ENCODE peak calls at places on chromosomes 5 and 9, in seven cellular contexts. One of them, this sample, is unnamed.

GRCh38 chr5:181217111-181217804 is 5.8 kb upstream of the TRIM41 start:
- DNase-seq in kidney: no peak
- DNase-seq in IMR-90: peak; percentile 55
- DNase-seq in GM12878: peak; percentile 25
- DNase-seq in PC-3: peak; percentile 48
- DNase-seq in HCT116: no peak
- DNase-seq in colonic mucosa: peak; percentile 57
- DNase-seq in this sample: peak; percentile 54

GRCh38 chr9:110744753-110745522 is 76.3 kb downstream of the MUSK start:
- DNase-seq in kidney: no peak
- DNase-seq in IMR-90: peak; percentile 98
- DNase-seq in GM12878: no peak
- DNase-seq in PC-3: peak; percentile 91
- DNase-seq in HCT116: peak; percentile 96
- DNase-seq in colonic mucosa: no peak
- DNase-seq in this sample: peak; percentile 98

GRCh38 chr5:93620487-93621339 is 37.7 kb downstream of the NR2F1 start:
- DNase-seq in kidney: peak; percentile 89
- DNase-seq in IMR-90: peak; percentile 68
- DNase-seq in GM12878: no peak
- DNase-seq in PC-3: peak; percentile 80
- DNase-seq in HCT116: peak; percentile 34
- DNase-seq in colonic mucosa: peak; percentile 76
- DNase-seq in this sample: peak; percentile 73

GRCh38 chr9:105242557-105242956 is 1.9 kb upstream of the SLC44A1 start:
- DNase-seq in kidney: no peak
- DNase-seq in IMR-90: no peak
- DNase-seq in GM12878: no peak
- DNase-seq in PC-3: no peak
- DNase-seq in HCT116: no peak
- DNase-seq in colonic mucosa: no peak
- DNase-seq in this sample: no peak

GRCh38 chr5:107461770-107462169 is 209.0 kb downstream of the EFNA5 start:
- DNase-seq in kidney: no peak
- DNase-seq in IMR-90: no peak
- DNase-seq in GM12878: no peak
- DNase-seq in PC-3: no peak
- DNase-seq in HCT116: no peak
- DNase-seq in colonic mucosa: no peak
- DNase-seq in this sample: no peak

GRCh38 chr9:86706391-86706790 is 240.9 kb downstream of the GAS1 start:
- DNase-seq in kidney: no peak
- DNase-seq in IMR-90: peak; percentile 62
- DNase-seq in GM12878: no peak
- DNase-seq in PC-3: no peak
- DNase-seq in HCT116: no peak
- DNase-seq in colonic mucosa: no peak
- DNase-seq in this sample: no peak

GRCh38 chr9:71854811-71855210 is 56.2 kb downstream of the ABHD17B start:
- DNase-seq in kidney: no peak
- DNase-seq in IMR-90: no peak
- DNase-seq in GM12878: no peak
- DNase-seq in PC-3: no peak
- DNase-seq in HCT116: no peak
- DNase-seq in colonic mucosa: no peak
- DNase-seq in this sample: no peak

GRCh38 chr5:4479381-4479780 is 660.7 kb upstream of the ADAMTS16 start:
- DNase-seq in kidney: no peak
- DNase-seq in IMR-90: no peak
- DNase-seq in GM12878: no peak
- DNase-seq in PC-3: no peak
- DNase-seq in HCT116: no peak
- DNase-seq in colonic mucosa: no peak
- DNase-seq in this sample: no peak

GRCh38 chr9:22976454-22976853 is 529.8 kb downstream of the DMRTA1 start:
- DNase-seq in kidney: no peak
- DNase-seq in IMR-90: peak; percentile 55
- DNase-seq in GM12878: no peak
- DNase-seq in PC-3: peak; percentile 69
- DNase-seq in HCT116: no peak
- DNase-seq in colonic mucosa: no peak
- DNase-seq in this sample: peak; percentile 3

GRCh38 chr9:121765021-121765950 is 113.9 kb downstream of the DAB2IP start:
- DNase-seq in kidney: peak; percentile 78
- DNase-seq in IMR-90: peak; percentile 63
- DNase-seq in GM12878: no peak
- DNase-seq in PC-3: peak; percentile 63
- DNase-seq in HCT116: no peak
- DNase-seq in colonic mucosa: no peak
- DNase-seq in this sample: peak; percentile 50

GRCh38 chr9:124479947-124480620 is 27.1 kb downstream of the NR5A1 start:
- DNase-seq in kidney: no peak
- DNase-seq in IMR-90: no peak
- DNase-seq in GM12878: no peak
- DNase-seq in PC-3: no peak
- DNase-seq in HCT116: no peak
- DNase-seq in colonic mucosa: no peak
- DNase-seq in this sample: no peak

GRCh38 chr5:142872217-142872616 is 102.0 kb downstream of the ARHGAP26 start:
- DNase-seq in kidney: no peak
- DNase-seq in IMR-90: no peak
- DNase-seq in GM12878: no peak
- DNase-seq in PC-3: no peak
- DNase-seq in HCT116: no peak
- DNase-seq in colonic mucosa: no peak
- DNase-seq in this sample: no peak

GRCh38 chr5:142870552-142870951 is 100.4 kb downstream of the ARHGAP26 start:
- DNase-seq in kidney: no peak
- DNase-seq in IMR-90: no peak
- DNase-seq in GM12878: no peak
- DNase-seq in PC-3: no peak
- DNase-seq in HCT116: no peak
- DNase-seq in colonic mucosa: no peak
- DNase-seq in this sample: no peak

GRCh38 chr5:142872795-142873194 is 102.6 kb downstream of the ARHGAP26 start:
- DNase-seq in kidney: peak; percentile 83
- DNase-seq in IMR-90: peak; percentile 65
- DNase-seq in GM12878: no peak
- DNase-seq in PC-3: peak; percentile 88
- DNase-seq in HCT116: peak; percentile 42
- DNase-seq in colonic mucosa: peak; percentile 72
- DNase-seq in this sample: no peak

GRCh38 chr5:142871056-142871879 is 101.1 kb downstream of the ARHGAP26 start:
- DNase-seq in kidney: peak; percentile 89
- DNase-seq in IMR-90: no peak
- DNase-seq in GM12878: no peak
- DNase-seq in PC-3: no peak
- DNase-seq in HCT116: peak; percentile 53
- DNase-seq in colonic mucosa: peak; percentile 85
- DNase-seq in this sample: no peak

DNA sequence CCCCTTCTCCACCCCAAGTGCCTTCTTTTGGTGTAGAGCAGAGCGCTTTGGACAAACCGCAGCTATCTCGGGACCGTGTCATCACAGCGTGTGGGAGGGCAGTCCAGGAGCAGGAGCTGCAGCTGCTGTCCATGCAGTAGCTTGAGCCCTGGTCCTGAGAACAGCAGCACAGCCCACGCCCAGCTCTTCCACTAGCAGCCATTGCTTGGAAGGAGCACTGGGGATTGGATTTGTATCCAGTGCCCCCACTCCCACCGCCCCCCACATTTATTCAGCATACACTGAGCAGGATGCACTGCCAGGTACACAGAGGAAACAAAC is 101.7 kb downstream of the ARHGAP26 start:
- DNase-seq in kidney: no peak
- DNase-seq in IMR-90: peak; percentile 29
- DNase-seq in GM12878: no peak
- DNase-seq in PC-3: no peak
- DNase-seq in HCT116: no peak
- DNase-seq in colonic mucosa: no peak
- DNase-seq in this sample: no peak
- TF ChIP-seq CTCF in kidney: no peak
- TF ChIP-seq CTCF in IMR-90: no peak
- TF ChIP-seq CTCF in GM12878: no peak
- TF ChIP-seq CTCF in PC-3: no peak
- TF ChIP-seq CTCF in HCT116: no peak
- TF ChIP-seq CTCF in colonic mucosa: no peak
- TF ChIP-seq CTCF in this sample: no peak

GRCh38 chr5:157389103-157389502 is 70.9 kb upstream of the NIPAL4 start:
- DNase-seq in kidney: peak; percentile 58
- DNase-seq in IMR-90: no peak
- DNase-seq in GM12878: no peak
- DNase-seq in PC-3: no peak
- DNase-seq in HCT116: no peak
- DNase-seq in colonic mucosa: no peak
- DNase-seq in this sample: no peak

GRCh38 chr5:157384971-157385709 is 74.9 kb upstream of the NIPAL4 start:
- DNase-seq in kidney: no peak
- DNase-seq in IMR-90: peak; percentile 99
- DNase-seq in GM12878: no peak
- DNase-seq in PC-3: peak; percentile 98
- DNase-seq in HCT116: no peak
- DNase-seq in colonic mucosa: no peak
- DNase-seq in this sample: peak; percentile 100

GRCh38 chr5:157388148-157388547 is 71.9 kb upstream of the NIPAL4 start:
- DNase-seq in kidney: no peak
- DNase-seq in IMR-90: peak; percentile 24
- DNase-seq in GM12878: no peak
- DNase-seq in PC-3: peak; percentile 42
- DNase-seq in HCT116: no peak
- DNase-seq in colonic mucosa: no peak
- DNase-seq in this sample: peak; percentile 19

GRCh38 chr5:157387683-157388093 is 72.3 kb upstream of the NIPAL4 start:
- DNase-seq in kidney: no peak
- DNase-seq in IMR-90: peak; percentile 98
- DNase-seq in GM12878: no peak
- DNase-seq in PC-3: peak; percentile 96
- DNase-seq in HCT116: peak; percentile 38
- DNase-seq in colonic mucosa: no peak
- DNase-seq in this sample: peak; percentile 98

DNA sequence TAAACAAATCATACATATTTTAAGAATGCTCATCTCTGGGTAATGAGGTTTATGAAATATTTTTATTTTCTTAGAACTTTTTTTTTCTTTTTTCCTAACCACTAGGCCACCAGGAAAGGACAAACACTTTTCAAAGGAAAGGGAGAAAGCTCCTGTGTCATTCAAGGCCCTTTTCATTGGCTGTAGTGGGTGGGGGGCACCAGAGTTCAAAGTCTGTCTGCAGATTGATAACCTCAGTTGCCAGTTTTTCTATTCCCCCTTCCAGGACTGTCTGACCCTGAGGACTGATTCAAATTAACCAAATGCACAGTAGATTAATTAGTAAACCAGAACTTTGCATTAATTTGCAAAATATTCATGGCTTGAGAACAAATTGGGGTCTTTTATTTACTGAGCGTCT is 72.8 kb upstream of the NIPAL4 start:
- DNase-seq in kidney: no peak
- DNase-seq in IMR-90: no peak
- DNase-seq in GM12878: no peak
- DNase-seq in PC-3: no peak
- DNase-seq in HCT116: no peak
- DNase-seq in colonic mucosa: no peak
- DNase-seq in this sample: no peak
- H3K4me3 ChIP-seq in kidney: no peak overlapping the region
- H3K4me3 ChIP-seq in IMR-90: no peak overlapping the region
- H3K4me3 ChIP-seq in GM12878: no peak overlapping the region
- H3K4me3 ChIP-seq in PC-3: peak overlapping the region; percentile 5
- H3K4me3 ChIP-seq in HCT116: no peak overlapping the region
- H3K4me3 ChIP-seq in colonic mucosa: no peak overlapping the region
- H3K4me3 ChIP-seq in this sample: no peak overlapping the region

DNA sequence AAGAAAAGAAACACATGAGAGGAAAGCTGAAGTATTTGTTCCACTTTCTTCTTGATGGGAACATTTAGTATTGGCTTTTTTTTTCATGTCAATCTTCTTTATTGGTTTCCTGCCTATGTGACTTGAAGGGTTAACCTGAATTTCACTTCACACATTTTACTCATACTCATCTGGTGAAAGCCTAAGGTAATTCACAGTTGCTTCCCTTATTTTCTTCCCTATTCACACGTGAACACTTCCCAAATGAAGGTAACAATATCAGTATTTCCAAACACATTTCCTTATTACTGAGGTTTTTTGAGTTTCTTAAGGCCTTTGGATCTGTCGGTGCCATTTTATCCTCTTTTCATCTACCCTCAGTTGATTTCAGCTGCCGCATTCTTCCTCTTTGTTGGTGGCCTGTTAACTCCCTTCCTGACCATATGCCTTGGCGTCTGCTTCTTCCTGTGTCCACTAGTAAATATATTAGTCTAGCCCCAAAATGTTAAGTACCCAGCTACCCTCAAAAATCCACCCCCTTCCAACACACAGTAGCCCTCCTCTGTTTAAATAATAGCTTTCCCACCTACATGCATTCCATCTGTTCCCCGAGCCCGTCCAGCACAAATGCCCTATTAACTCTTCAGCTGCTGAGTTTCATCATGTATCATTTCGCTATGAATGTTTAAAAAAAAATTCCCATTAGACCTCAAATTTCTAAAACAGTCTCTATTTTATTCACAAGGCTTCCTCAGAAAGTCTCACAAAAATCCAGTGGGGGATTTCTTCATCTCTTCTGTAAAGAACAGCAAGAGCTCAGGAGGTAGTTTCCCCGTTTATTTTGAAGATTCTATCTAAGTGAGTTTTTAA is 97.3 kb downstream of the USP20 start:
- DNase-seq in kidney: no peak
- DNase-seq in IMR-90: peak; percentile 10
- DNase-seq in GM12878: peak; percentile 47
- DNase-seq in PC-3: no peak
- DNase-seq in HCT116: no peak
- DNase-seq in colonic mucosa: no peak
- DNase-seq in this sample: peak; percentile 68
- H3K9ac ChIP-seq in kidney: no peak overlapping the region
- H3K9ac ChIP-seq in IMR-90: no peak overlapping the region
- H3K9ac ChIP-seq in GM12878: peak overlapping the region; percentile 45
- H3K9ac ChIP-seq in PC-3: no peak overlapping the region
- H3K9ac ChIP-seq in HCT116: no peak overlapping the region
- H3K9ac ChIP-seq in colonic mucosa: no peak overlapping the region
- H3K9ac ChIP-seq in this sample: no peak overlapping the region

GRCh38 chr5:149779071-149779470 is 49.0 kb downstream of the PPARGC1B start:
- DNase-seq in kidney: no peak
- DNase-seq in IMR-90: no peak
- DNase-seq in GM12878: no peak
- DNase-seq in PC-3: no peak
- DNase-seq in HCT116: no peak
- DNase-seq in colonic mucosa: no peak
- DNase-seq in this sample: no peak

GRCh38 chr5:149776376-149777305 is 46.5 kb downstream of the PPARGC1B start:
- DNase-seq in kidney: peak; percentile 43
- DNase-seq in IMR-90: no peak
- DNase-seq in GM12878: peak; percentile 41
- DNase-seq in PC-3: no peak
- DNase-seq in HCT116: no peak
- DNase-seq in colonic mucosa: peak; percentile 85
- DNase-seq in this sample: no peak

GRCh38 chr5:149773245-149774095 is 43.4 kb downstream of the PPARGC1B start:
- DNase-seq in kidney: peak; percentile 41
- DNase-seq in IMR-90: no peak
- DNase-seq in GM12878: no peak
- DNase-seq in PC-3: no peak
- DNase-seq in HCT116: no peak
- DNase-seq in colonic mucosa: no peak
- DNase-seq in this sample: no peak

GRCh38 chr5:149777382-149777781 is 47.3 kb downstream of the PPARGC1B start:
- DNase-seq in kidney: peak; percentile 61
- DNase-seq in IMR-90: no peak
- DNase-seq in GM12878: no peak
- DNase-seq in PC-3: no peak
- DNase-seq in HCT116: no peak
- DNase-seq in colonic mucosa: no peak
- DNase-seq in this sample: peak; percentile 26

GRCh38 chr5:149775785-149776184 is 45.7 kb downstream of the PPARGC1B start:
- DNase-seq in kidney: no peak
- DNase-seq in IMR-90: no peak
- DNase-seq in GM12878: peak; percentile 23
- DNase-seq in PC-3: peak; percentile 49
- DNase-seq in HCT116: peak; percentile 54
- DNase-seq in colonic mucosa: no peak
- DNase-seq in this sample: no peak
- TF ChIP-seq CTCF in kidney: peak; percentile 6
- TF ChIP-seq CTCF in IMR-90: peak; percentile 11
- TF ChIP-seq CTCF in GM12878: peak; percentile 72
- TF ChIP-seq CTCF in PC-3: peak; percentile 86
- TF ChIP-seq CTCF in HCT116: peak; percentile 27
- TF ChIP-seq CTCF in colonic mucosa: no peak
- TF ChIP-seq CTCF in this sample: peak; percentile 25